ENCODE peak calls at places on chromosome 1, in eight cellular contexts. One of them, this sample, is unnamed.

GRCh38 chr1:96722161-96722908 is 751 bp downstream of the PTBP2 start:
- DNase-seq in fibroblast of mammary gland: peak
- DNase-seq in C1 segment of cervical spinal cord: peak
- DNase-seq in AG08395: peak
- DNase-seq in AG08396: peak
- DNase-seq in GM23338: peak
- DNase-seq in stimulated activated CD4-positive, alpha-beta T cell treated with anti-CD3 and anti-CD28 coated beads, TNF-alpha, amount 100 ng/mL, for 48 hours: peak
- DNase-seq in amniotic stem cell: peak
- DNase-seq in this sample: no peak

GRCh38 chr1:65955071-65955470 is 162.4 kb downstream of the PDE4B start:
- DNase-seq in AG08395: no peak
- DNase-seq in C1 segment of cervical spinal cord: no peak
- DNase-seq in stimulated activated CD4-positive, alpha-beta T cell treated with anti-CD3 and anti-CD28 coated beads, TNF-alpha, amount 100 ng/mL, for 48 hours: no peak
- DNase-seq in AG08396: no peak
- DNase-seq in GM23338: no peak
- DNase-seq in amniotic stem cell: no peak
- DNase-seq in fibroblast of mammary gland: no peak
- DNase-seq in this sample: no peak

GRCh38 chr1:2208309-2209239 is 14.0 kb upstream of the FAAP20 start:
- DNase-seq in amniotic stem cell: peak
- DNase-seq in stimulated activated CD4-positive, alpha-beta T cell treated with anti-CD3 and anti-CD28 coated beads, TNF-alpha, amount 100 ng/mL, for 48 hours: no peak
- DNase-seq in GM23338: no peak
- DNase-seq in AG08396: peak
- DNase-seq in C1 segment of cervical spinal cord: no peak
- DNase-seq in AG08395: peak
- DNase-seq in fibroblast of mammary gland: peak
- DNase-seq in this sample: peak

GRCh38 chr1:107277022-107277421 is 136.2 kb downstream of the NTNG1 start:
- DNase-seq in AG08395: peak
- DNase-seq in amniotic stem cell: peak
- DNase-seq in GM23338: peak
- DNase-seq in C1 segment of cervical spinal cord: no peak
- DNase-seq in AG08396: peak
- DNase-seq in fibroblast of mammary gland: peak
- DNase-seq in stimulated activated CD4-positive, alpha-beta T cell treated with anti-CD3 and anti-CD28 coated beads, TNF-alpha, amount 100 ng/mL, for 48 hours: no peak
- DNase-seq in this sample: no peak

GRCh38 chr1:152520561-152521090 is 6.3 kb downstream of the CRCT1 start:
- DNase-seq in amniotic stem cell: no peak
- DNase-seq in AG08396: no peak
- DNase-seq in stimulated activated CD4-positive, alpha-beta T cell treated with anti-CD3 and anti-CD28 coated beads, TNF-alpha, amount 100 ng/mL, for 48 hours: no peak
- DNase-seq in AG08395: no peak
- DNase-seq in fibroblast of mammary gland: no peak
- DNase-seq in C1 segment of cervical spinal cord: no peak
- DNase-seq in GM23338: no peak
- DNase-seq in this sample: no peak

GRCh38 chr1:201481004-201481380 is 12.0 kb upstream of the PHLDA3 start:
- DNase-seq in stimulated activated CD4-positive, alpha-beta T cell treated with anti-CD3 and anti-CD28 coated beads, TNF-alpha, amount 100 ng/mL, for 48 hours: no peak
- DNase-seq in AG08396: no peak
- DNase-seq in fibroblast of mammary gland: no peak
- DNase-seq in C1 segment of cervical spinal cord: no peak
- DNase-seq in GM23338: peak
- DNase-seq in amniotic stem cell: no peak
- DNase-seq in AG08395: no peak
- DNase-seq in this sample: no peak

GRCh38 chr1:227316941-227317540 is 1.3 kb downstream of the CDC42BPA start:
- DNase-seq in AG08395: peak
- DNase-seq in GM23338: no peak
- DNase-seq in AG08396: peak
- DNase-seq in stimulated activated CD4-positive, alpha-beta T cell treated with anti-CD3 and anti-CD28 coated beads, TNF-alpha, amount 100 ng/mL, for 48 hours: no peak
- DNase-seq in amniotic stem cell: no peak
- DNase-seq in fibroblast of mammary gland: peak
- DNase-seq in C1 segment of cervical spinal cord: no peak
- DNase-seq in this sample: no peak

GRCh38 chr1:218772575-218772974 is 401.1 kb upstream of the LYPLAL1 start:
- DNase-seq in GM23338: no peak
- DNase-seq in fibroblast of mammary gland: peak
- DNase-seq in C1 segment of cervical spinal cord: no peak
- DNase-seq in stimulated activated CD4-positive, alpha-beta T cell treated with anti-CD3 and anti-CD28 coated beads, TNF-alpha, amount 100 ng/mL, for 48 hours: no peak
- DNase-seq in amniotic stem cell: no peak
- DNase-seq in AG08395: peak
- DNase-seq in AG08396: no peak
- DNase-seq in this sample: no peak

GRCh38 chr1:1399870-1400575 is 888 bp upstream of the CCNL2 start:
- DNase-seq in stimulated activated CD4-positive, alpha-beta T cell treated with anti-CD3 and anti-CD28 coated beads, TNF-alpha, amount 100 ng/mL, for 48 hours: no peak
- DNase-seq in C1 segment of cervical spinal cord: no peak
- DNase-seq in AG08396: peak
- DNase-seq in fibroblast of mammary gland: peak
- DNase-seq in GM23338: peak
- DNase-seq in amniotic stem cell: no peak
- DNase-seq in AG08395: no peak
- DNase-seq in this sample: no peak

GRCh38 chr1:204617256-204618147 is 68.0 kb downstream of the LRRN2 start:
- DNase-seq in amniotic stem cell: no peak
- DNase-seq in GM23338: no peak
- DNase-seq in fibroblast of mammary gland: no peak
- DNase-seq in C1 segment of cervical spinal cord: no peak
- DNase-seq in AG08395: no peak
- DNase-seq in stimulated activated CD4-positive, alpha-beta T cell treated with anti-CD3 and anti-CD28 coated beads, TNF-alpha, amount 100 ng/mL, for 48 hours: no peak
- DNase-seq in AG08396: no peak
- DNase-seq in this sample: no peak

GRCh38 chr1:7120863-7121621 is 335.8 kb downstream of the CAMTA1 start:
- DNase-seq in GM23338: peak
- DNase-seq in stimulated activated CD4-positive, alpha-beta T cell treated with anti-CD3 and anti-CD28 coated beads, TNF-alpha, amount 100 ng/mL, for 48 hours: no peak
- DNase-seq in fibroblast of mammary gland: no peak
- DNase-seq in AG08395: no peak
- DNase-seq in amniotic stem cell: no peak
- DNase-seq in C1 segment of cervical spinal cord: no peak
- DNase-seq in AG08396: no peak
- DNase-seq in this sample: no peak

GRCh38 chr1:54307305-54307704 is 98.9 kb downstream of the SSBP3 start:
- DNase-seq in fibroblast of mammary gland: no peak
- DNase-seq in GM23338: no peak
- DNase-seq in stimulated activated CD4-positive, alpha-beta T cell treated with anti-CD3 and anti-CD28 coated beads, TNF-alpha, amount 100 ng/mL, for 48 hours: no peak
- DNase-seq in AG08396: no peak
- DNase-seq in C1 segment of cervical spinal cord: no peak
- DNase-seq in AG08395: no peak
- DNase-seq in amniotic stem cell: no peak
- DNase-seq in this sample: no peak

GRCh38 chr1:60281360-60281932 is 207.9 kb upstream of the C1orf87 start:
- DNase-seq in fibroblast of mammary gland: peak
- DNase-seq in stimulated activated CD4-positive, alpha-beta T cell treated with anti-CD3 and anti-CD28 coated beads, TNF-alpha, amount 100 ng/mL, for 48 hours: peak
- DNase-seq in GM23338: peak
- DNase-seq in AG08396: peak
- DNase-seq in AG08395: peak
- DNase-seq in C1 segment of cervical spinal cord: no peak
- DNase-seq in amniotic stem cell: peak
- DNase-seq in this sample: no peak

GRCh38 chr1:6245869-6246496 is 2.0 kb downstream of the HES3 start:
- DNase-seq in C1 segment of cervical spinal cord: no peak
- DNase-seq in amniotic stem cell: no peak
- DNase-seq in AG08396: no peak
- DNase-seq in GM23338: peak
- DNase-seq in stimulated activated CD4-positive, alpha-beta T cell treated with anti-CD3 and anti-CD28 coated beads, TNF-alpha, amount 100 ng/mL, for 48 hours: no peak
- DNase-seq in fibroblast of mammary gland: no peak
- DNase-seq in AG08395: no peak
- DNase-seq in this sample: no peak

GRCh38 chr1:29753771-29754607 is 517.7 kb downstream of the PTPRU start:
- DNase-seq in stimulated activated CD4-positive, alpha-beta T cell treated with anti-CD3 and anti-CD28 coated beads, TNF-alpha, amount 100 ng/mL, for 48 hours: no peak
- DNase-seq in AG08396: no peak
- DNase-seq in AG08395: no peak
- DNase-seq in amniotic stem cell: no peak
- DNase-seq in GM23338: no peak
- DNase-seq in C1 segment of cervical spinal cord: no peak
- DNase-seq in fibroblast of mammary gland: no peak
- DNase-seq in this sample: no peak

GRCh38 chr1:79355073-79355472 is 348.5 kb upstream of the ADGRL4 start:
- DNase-seq in AG08395: peak
- DNase-seq in AG08396: peak
- DNase-seq in C1 segment of cervical spinal cord: no peak
- DNase-seq in stimulated activated CD4-positive, alpha-beta T cell treated with anti-CD3 and anti-CD28 coated beads, TNF-alpha, amount 100 ng/mL, for 48 hours: no peak
- DNase-seq in amniotic stem cell: no peak
- DNase-seq in fibroblast of mammary gland: peak
- DNase-seq in GM23338: no peak
- DNase-seq in this sample: peak

GRCh38 chr1:32232558-32233304 is 10.5 kb downstream of the EIF3I start:
- DNase-seq in GM23338: no peak
- DNase-seq in C1 segment of cervical spinal cord: no peak
- DNase-seq in AG08395: no peak
- DNase-seq in stimulated activated CD4-positive, alpha-beta T cell treated with anti-CD3 and anti-CD28 coated beads, TNF-alpha, amount 100 ng/mL, for 48 hours: no peak
- DNase-seq in amniotic stem cell: no peak
- DNase-seq in AG08396: no peak
- DNase-seq in fibroblast of mammary gland: no peak
- DNase-seq in this sample: no peak

GRCh38 chr1:207407655-207408256 is 46.4 kb upstream of the CR2 start:
- DNase-seq in AG08396: no peak
- DNase-seq in stimulated activated CD4-positive, alpha-beta T cell treated with anti-CD3 and anti-CD28 coated beads, TNF-alpha, amount 100 ng/mL, for 48 hours: no peak
- DNase-seq in fibroblast of mammary gland: peak
- DNase-seq in amniotic stem cell: no peak
- DNase-seq in AG08395: no peak
- DNase-seq in C1 segment of cervical spinal cord: no peak
- DNase-seq in GM23338: no peak
- DNase-seq in this sample: no peak

GRCh38 chr1:22208265-22208972 is 65.5 kb upstream of the WNT4 start:
- DNase-seq in stimulated activated CD4-positive, alpha-beta T cell treated with anti-CD3 and anti-CD28 coated beads, TNF-alpha, amount 100 ng/mL, for 48 hours: no peak
- DNase-seq in GM23338: peak
- DNase-seq in amniotic stem cell: no peak
- DNase-seq in AG08395: no peak
- DNase-seq in fibroblast of mammary gland: no peak
- DNase-seq in AG08396: no peak
- DNase-seq in C1 segment of cervical spinal cord: no peak
- DNase-seq in this sample: no peak

GRCh38 chr1:10495942-10496341 is 21.2 kb downstream of the PEX14 start:
- DNase-seq in AG08396: no peak
- DNase-seq in amniotic stem cell: no peak
- DNase-seq in GM23338: no peak
- DNase-seq in fibroblast of mammary gland: no peak
- DNase-seq in stimulated activated CD4-positive, alpha-beta T cell treated with anti-CD3 and anti-CD28 coated beads, TNF-alpha, amount 100 ng/mL, for 48 hours: no peak
- DNase-seq in C1 segment of cervical spinal cord: no peak
- DNase-seq in AG08395: no peak
- DNase-seq in this sample: no peak

GRCh38 chr1:209411491-209411929 is 172.0 kb upstream of the CAMK1G start:
- DNase-seq in AG08395: peak
- DNase-seq in AG08396: peak
- DNase-seq in C1 segment of cervical spinal cord: no peak
- DNase-seq in fibroblast of mammary gland: peak
- DNase-seq in amniotic stem cell: no peak
- DNase-seq in GM23338: no peak
- DNase-seq in stimulated activated CD4-positive, alpha-beta T cell treated with anti-CD3 and anti-CD28 coated beads, TNF-alpha, amount 100 ng/mL, for 48 hours: no peak
- DNase-seq in this sample: no peak

GRCh38 chr1:226095286-226095685 is 32.8 kb downstream of the H3-3A start:
- DNase-seq in AG08396: no peak
- DNase-seq in stimulated activated CD4-positive, alpha-beta T cell treated with anti-CD3 and anti-CD28 coated beads, TNF-alpha, amount 100 ng/mL, for 48 hours: no peak
- DNase-seq in C1 segment of cervical spinal cord: no peak
- DNase-seq in amniotic stem cell: no peak
- DNase-seq in fibroblast of mammary gland: no peak
- DNase-seq in AG08395: no peak
- DNase-seq in GM23338: no peak
- DNase-seq in this sample: no peak

GRCh38 chr1:180213401-180214177 is 16.5 kb upstream of the LHX4 start:
- DNase-seq in amniotic stem cell: no peak
- DNase-seq in AG08395: peak
- DNase-seq in stimulated activated CD4-positive, alpha-beta T cell treated with anti-CD3 and anti-CD28 coated beads, TNF-alpha, amount 100 ng/mL, for 48 hours: no peak
- DNase-seq in AG08396: peak
- DNase-seq in GM23338: peak
- DNase-seq in C1 segment of cervical spinal cord: no peak
- DNase-seq in fibroblast of mammary gland: peak
- DNase-seq in this sample: no peak

GRCh38 chr1:240295811-240296210 is 204.1 kb downstream of the FMN2 start:
- DNase-seq in fibroblast of mammary gland: peak
- DNase-seq in AG08396: no peak
- DNase-seq in stimulated activated CD4-positive, alpha-beta T cell treated with anti-CD3 and anti-CD28 coated beads, TNF-alpha, amount 100 ng/mL, for 48 hours: no peak
- DNase-seq in amniotic stem cell: no peak
- DNase-seq in AG08395: no peak
- DNase-seq in C1 segment of cervical spinal cord: no peak
- DNase-seq in GM23338: no peak
- DNase-seq in this sample: no peak

GRCh38 chr1:40834968-40835545 is 27.1 kb downstream of the CITED4 start:
- DNase-seq in AG08395: no peak
- DNase-seq in fibroblast of mammary gland: no peak
- DNase-seq in C1 segment of cervical spinal cord: no peak
- DNase-seq in amniotic stem cell: no peak
- DNase-seq in stimulated activated CD4-positive, alpha-beta T cell treated with anti-CD3 and anti-CD28 coated beads, TNF-alpha, amount 100 ng/mL, for 48 hours: no peak
- DNase-seq in GM23338: peak
- DNase-seq in AG08396: no peak
- DNase-seq in this sample: no peak

GRCh38 chr1:176794897-176795508 is 332.0 kb downstream of the PAPPA2 start:
- DNase-seq in C1 segment of cervical spinal cord: no peak
- DNase-seq in fibroblast of mammary gland: no peak
- DNase-seq in AG08395: no peak
- DNase-seq in amniotic stem cell: no peak
- DNase-seq in AG08396: no peak
- DNase-seq in GM23338: no peak
- DNase-seq in stimulated activated CD4-positive, alpha-beta T cell treated with anti-CD3 and anti-CD28 coated beads, TNF-alpha, amount 100 ng/mL, for 48 hours: no peak
- DNase-seq in this sample: no peak

GRCh38 chr1:48470506-48470905 is 1.5 kb downstream of the SPATA6 start:
- DNase-seq in AG08395: peak
- DNase-seq in amniotic stem cell: no peak
- DNase-seq in C1 segment of cervical spinal cord: no peak
- DNase-seq in fibroblast of mammary gland: peak
- DNase-seq in GM23338: peak
- DNase-seq in stimulated activated CD4-positive, alpha-beta T cell treated with anti-CD3 and anti-CD28 coated beads, TNF-alpha, amount 100 ng/mL, for 48 hours: no peak
- DNase-seq in AG08396: no peak
- DNase-seq in this sample: no peak

GRCh38 chr1:27332536-27333281 is 9.1 kb upstream of the SYTL1 start:
- DNase-seq in AG08396: peak
- DNase-seq in fibroblast of mammary gland: peak
- DNase-seq in C1 segment of cervical spinal cord: no peak
- DNase-seq in stimulated activated CD4-positive, alpha-beta T cell treated with anti-CD3 and anti-CD28 coated beads, TNF-alpha, amount 100 ng/mL, for 48 hours: no peak
- DNase-seq in amniotic stem cell: no peak
- DNase-seq in GM23338: peak
- DNase-seq in AG08395: peak
- DNase-seq in this sample: no peak

GRCh38 chr1:3028531-3029282 is 7.4 kb downstream of the ACTRT2 start:
- DNase-seq in C1 segment of cervical spinal cord: no peak
- DNase-seq in GM23338: no peak
- DNase-seq in amniotic stem cell: no peak
- DNase-seq in AG08395: no peak
- DNase-seq in fibroblast of mammary gland: no peak
- DNase-seq in AG08396: no peak
- DNase-seq in stimulated activated CD4-positive, alpha-beta T cell treated with anti-CD3 and anti-CD28 coated beads, TNF-alpha, amount 100 ng/mL, for 48 hours: no peak
- DNase-seq in this sample: no peak

GRCh38 chr1:29428216-29428615 is 191.9 kb downstream of the PTPRU start:
- DNase-seq in AG08395: no peak
- DNase-seq in C1 segment of cervical spinal cord: no peak
- DNase-seq in stimulated activated CD4-positive, alpha-beta T cell treated with anti-CD3 and anti-CD28 coated beads, TNF-alpha, amount 100 ng/mL, for 48 hours: no peak
- DNase-seq in AG08396: no peak
- DNase-seq in fibroblast of mammary gland: no peak
- DNase-seq in GM23338: no peak
- DNase-seq in amniotic stem cell: no peak
- DNase-seq in this sample: no peak

GRCh38 chr1:110017792-110018191 is 16.6 kb upstream of the STRIP1 start:
- DNase-seq in GM23338: no peak
- DNase-seq in amniotic stem cell: no peak
- DNase-seq in AG08396: no peak
- DNase-seq in C1 segment of cervical spinal cord: no peak
- DNase-seq in AG08395: no peak
- DNase-seq in fibroblast of mammary gland: no peak
- DNase-seq in stimulated activated CD4-positive, alpha-beta T cell treated with anti-CD3 and anti-CD28 coated beads, TNF-alpha, amount 100 ng/mL, for 48 hours: no peak
- DNase-seq in this sample: no peak

GRCh38 chr1:244047739-244048565 is 3.1 kb upstream of the ZBTB18 start:
- DNase-seq in fibroblast of mammary gland: peak
- DNase-seq in stimulated activated CD4-positive, alpha-beta T cell treated with anti-CD3 and anti-CD28 coated beads, TNF-alpha, amount 100 ng/mL, for 48 hours: peak
- DNase-seq in amniotic stem cell: peak
- DNase-seq in AG08396: peak
- DNase-seq in AG08395: peak
- DNase-seq in GM23338: peak
- DNase-seq in C1 segment of cervical spinal cord: peak
- DNase-seq in this sample: peak

GRCh38 chr1:49048188-49048587 is 271.5 kb upstream of the BEND5 start:
- DNase-seq in AG08395: no peak
- DNase-seq in AG08396: no peak
- DNase-seq in amniotic stem cell: no peak
- DNase-seq in GM23338: no peak
- DNase-seq in C1 segment of cervical spinal cord: no peak
- DNase-seq in stimulated activated CD4-positive, alpha-beta T cell treated with anti-CD3 and anti-CD28 coated beads, TNF-alpha, amount 100 ng/mL, for 48 hours: no peak
- DNase-seq in fibroblast of mammary gland: no peak
- DNase-seq in this sample: no peak

GRCh38 chr1:43639990-43640794 is 9.8 kb upstream of the KDM4A start:
- DNase-seq in fibroblast of mammary gland: no peak
- DNase-seq in GM23338: no peak
- DNase-seq in amniotic stem cell: no peak
- DNase-seq in C1 segment of cervical spinal cord: no peak
- DNase-seq in stimulated activated CD4-positive, alpha-beta T cell treated with anti-CD3 and anti-CD28 coated beads, TNF-alpha, amount 100 ng/mL, for 48 hours: no peak
- DNase-seq in AG08395: no peak
- DNase-seq in AG08396: no peak
- DNase-seq in this sample: no peak